ENCODE peak calls at places on chromosomes 6 and 20, in six cellular contexts. O is HEK293T; Q is CD8-positive, alpha-beta T cell; P is head of caudate nucleus; M is putamen; V is astrocyte of the spinal cord. S is an unnamed sample.
A peak's percentile ranks its signal among the peaks of the same experiment; 100 is the strongest.

GRCh38 chr20:44609006-44609510 is 26.7 kb downstream of the PKIG start:
- DNase-seq in O (no peak), Q (no peak), P (no peak), M (no peak), V (no peak), S (no peak)

GRCh38 chr6:1607236-1607556 is 2.5 kb upstream of the FOXC1 start:
- DNase-seq in O (no peak), Q (no peak), P (no peak), M (no peak), V (peak; percentile 28), S (no peak)

GRCh38 chr6:93350774-93351173 is 68.6 kb downstream of the EPHA7 start:
- DNase-seq in O (no peak), Q (no peak), P (no peak), M (no peak), V (no peak), S (no peak)

GRCh38 chr6:71929047-71929446 is 42.7 kb downstream of the RIMS1 start:
- DNase-seq in O (no peak), Q (no peak), P (no peak), M (no peak), V (no peak), S (no peak)

GRCh38 chr6:48766349-48766748 is 655.4 kb upstream of the PTCHD4 start:
- DNase-seq in O (no peak), Q (no peak), P (no peak), M (no peak), V (peak; percentile 69), S (no peak)

GRCh38 chr6:21666788-21667681 is 73.5 kb downstream of the SOX4 start:
- DNase-seq in O (no peak), Q (no peak), P (no peak), M (no peak), V (no peak), S (no peak)

GRCh38 chr20:47032969-47033578 is 138.4 kb downstream of the EYA2 start:
- DNase-seq in O (no peak), Q (no peak), P (no peak), M (no peak), V (no peak), S (no peak)

GRCh38 chr6:93423542-93423941 is 4.2 kb upstream of the EPHA7 start:
- DNase-seq in O (peak; percentile 34), Q (no peak), P (peak; percentile 34), M (no peak), V (peak; percentile 69), S (peak; percentile 53)

GRCh38 chr6:91132461-91132860 is 545.6 kb upstream of the MAP3K7 start:
- DNase-seq in O (no peak), Q (no peak), P (no peak), M (no peak), V (peak; percentile 26), S (no peak)

GRCh38 chr20:4791121-4791520 is 69.4 kb downstream of the PRND start:
- DNase-seq in O (no peak), Q (no peak), P (no peak), M (no peak), V (no peak), S (no peak)

GRCh38 chr20:51961964-51962761 is 159.8 kb upstream of the SALL4 start:
- DNase-seq in O (no peak), Q (no peak), P (no peak), M (no peak), V (no peak), S (no peak)

GRCh38 chr20:57651977-57652864 is 32.0 kb upstream of the ZBP1 start:
- DNase-seq in O (no peak), Q (peak; percentile 3), P (no peak), M (no peak), V (no peak), S (no peak)

GRCh38 chr6:135919026-135919425 is 67.5 kb downstream of the PDE7B start:
- DNase-seq in O (no peak), Q (no peak), P (no peak), M (no peak), V (no peak), S (no peak)

S was measured in pons.